ENCODE peak calls at places on chromosomes 3 and 15, in four cellular contexts. A is HepG2, H is GM12878, G is H1. F is an unnamed sample.

GRCh38 chr15:69668049-69668705 is 215.6 kb downstream of the RPLP1 start:
- DNase-seq in A (no peak), H (peak; percentile 17), G (no peak), F (no peak)

GRCh38 chr3:11591401-11592266 is 52.1 kb downstream of the VGLL4 start:
- DNase-seq in A (peak; percentile 82), H (no peak), G (peak; percentile 53), F (peak; percentile 87)

GRCh38 chr3:18556001-18556408 is 130.9 kb upstream of the SATB1 start:
- DNase-seq in A (no peak), H (no peak), G (no peak), F (no peak)

GRCh38 chr3:25747033-25747432 is 36.2 kb downstream of the NGLY1 start:
- DNase-seq in A (no peak), H (no peak), G (no peak), F (no peak)

GRCh38 chr3:6921041-6921440 is 60.1 kb downstream of the GRM7 start:
- DNase-seq in A (no peak), H (no peak), G (no peak), F (no peak)

GRCh38 chr15:101150723-101151040 is 101.2 kb downstream of the CHSY1 start:
- DNase-seq in A (no peak), H (no peak), G (no peak), F (no peak)

GRCh38 chr15:65426216-65426853 is 3.6 kb upstream of the IGDCC4 start:
- DNase-seq in A (no peak), H (no peak), G (no peak), F (no peak)

GRCh38 chr3:107913671-107914070 is 177.2 kb downstream of the CD47 start:
- DNase-seq in A (no peak), H (no peak), G (no peak), F (no peak)

GRCh38 chr3:148727242-148727641 is 29.5 kb downstream of the AGTR1 start:
- DNase-seq in A (peak; percentile 30), H (no peak), G (no peak), F (peak; percentile 44)

GRCh38 chr3:99394831-99395733 is 243.3 kb upstream of the COL8A1 start:
- DNase-seq in A (no peak), H (no peak), G (no peak), F (no peak)

GRCh38 chr15:75647370-75648155 is at the start of gene SNX33:
- DNase-seq in A (peak; percentile 78), H (no peak), G (peak; percentile 76), F (peak; percentile 86)

GRCh38 chr3:138937690-138938055 is 9.3 kb downstream of the FOXL2 start:
- DNase-seq in A (no peak), H (no peak), G (no peak), F (no peak)

GRCh38 chr15:71610991-71611720 is 199.2 kb upstream of the NR2E3 start:
- DNase-seq in A (no peak), H (no peak), G (no peak), F (no peak)

GRCh38 chr15:71612869-71613268 is 197.5 kb upstream of the NR2E3 start:
- DNase-seq in A (no peak), H (no peak), G (no peak), F (no peak)

GRCh38 chr15:71611721-71612016 is 198.7 kb upstream of the NR2E3 start:
- DNase-seq in A (no peak), H (no peak), G (no peak), F (peak; percentile 75)

GRCh38 chr15:71607383-71607782 is 203.0 kb upstream of the NR2E3 start:
- DNase-seq in A (no peak), H (no peak), G (no peak), F (no peak)

GRCh38 chr15:71612066-71612715 is 198.2 kb upstream of the NR2E3 start:
- DNase-seq in A (no peak), H (no peak), G (no peak), F (peak; percentile 57)
- H3K27me3 ChIP-seq in A (no peaks in the 10 kb centered on the region), H (peaks cover 2% of the 10 kb centered on the region), G (no peaks in the 10 kb centered on the region), F (no peaks in the 10 kb centered on the region)

DNA sequence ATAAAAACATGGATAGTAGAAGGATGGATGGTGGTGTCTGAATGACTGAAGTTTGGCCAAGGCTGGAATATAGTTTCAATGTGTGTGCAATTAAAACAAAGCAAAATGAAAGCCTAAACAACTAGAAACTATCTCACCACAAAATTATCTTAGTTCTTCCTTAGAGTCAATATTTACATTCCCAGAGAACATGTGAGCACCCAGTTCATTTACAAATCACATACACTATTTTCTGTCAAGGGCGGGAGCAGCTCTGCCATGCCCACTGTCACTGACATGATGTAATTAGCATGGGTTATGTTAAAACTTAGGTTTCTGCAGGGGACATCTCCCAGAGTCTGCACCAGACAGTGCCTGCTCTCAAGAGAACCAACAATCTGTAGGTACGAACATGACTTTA is 65.0 kb downstream of the PDZRN3 start:
- DNase-seq in A (no peak), H (no peak), G (no peak), F (no peak)
- H3K4me1 ChIP-seq in A (no peaks in the 10 kb centered on the region), H (no peaks in the 10 kb centered on the region), G (peaks cover 4% of the 10 kb centered on the region), F (no peaks in the 10 kb centered on the region)

GRCh38 chr15:54567408-54568040 is 589.3 kb downstream of the UNC13C start:
- DNase-seq in A (no peak), H (no peak), G (no peak), F (no peak)
- TF ChIP-seq SUZ12 in A (no peak), H (no peak), G (no peak), F (no peak)

GRCh38 chr3:142962175-142962519 is 1.3 kb downstream of the PAQR9 start:
- DNase-seq in A (no peak), H (no peak), G (no peak), F (no peak)

GRCh38 chr3:142961539-142961938 is 1.9 kb downstream of the PAQR9 start:
- DNase-seq in A (peak; percentile 31), H (no peak), G (no peak), F (no peak)

GRCh38 chr3:142962520-142963265 is 781 bp downstream of the PAQR9 start:
- DNase-seq in A (no peak), H (no peak), G (no peak), F (no peak)

GRCh38 chr3:142964150-142964498 is 650 bp upstream of the PAQR9 start:
- DNase-seq in A (no peak), H (no peak), G (no peak), F (no peak)

DNA sequence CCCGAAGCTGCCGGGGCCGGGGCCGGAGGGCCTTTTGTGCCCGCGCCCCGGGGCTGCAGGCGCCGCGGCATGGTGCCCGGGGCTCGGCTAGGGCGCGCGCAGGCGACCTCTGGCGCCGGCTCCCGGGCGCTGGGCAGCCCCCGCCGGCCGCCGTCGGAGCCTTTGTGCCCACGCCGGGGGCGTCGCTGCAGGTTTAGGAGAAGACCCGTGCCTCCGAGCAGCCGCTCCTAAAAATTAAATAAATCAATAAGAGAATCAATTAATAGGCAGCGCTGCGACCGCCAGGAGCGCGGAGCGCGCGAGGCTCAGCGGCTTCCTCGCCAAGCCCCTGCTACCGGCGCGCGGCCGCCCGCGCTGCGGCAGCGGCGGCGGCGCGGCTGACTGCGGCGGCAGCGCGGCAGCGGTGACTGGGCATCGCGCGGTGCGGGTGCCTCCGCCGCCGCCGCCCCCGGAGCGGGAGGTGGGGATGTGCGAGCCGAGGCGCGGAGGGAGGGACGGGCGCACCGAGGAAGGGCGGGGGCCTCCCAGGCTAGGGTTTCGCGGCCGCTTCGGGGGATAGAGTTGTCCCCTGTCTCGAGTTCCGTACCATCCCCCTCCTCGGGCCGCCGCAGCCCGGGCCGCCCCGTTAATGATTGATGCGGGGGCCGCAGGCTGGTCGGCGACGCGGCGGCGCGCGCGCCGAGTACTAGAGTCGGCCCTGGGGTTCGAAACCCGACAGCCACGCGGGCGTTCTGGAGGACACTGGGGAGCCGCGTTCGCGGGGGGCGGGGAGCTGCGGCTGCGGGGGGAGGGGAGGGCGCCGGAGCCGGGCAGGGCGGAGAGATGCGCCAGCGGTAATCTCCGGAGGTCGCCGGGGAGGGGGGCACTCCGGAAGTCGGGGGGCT is at the start of gene PAQR9:
- DNase-seq in A (peak; percentile 47), H (no peak), G (no peak), F (no peak)
- H3K27me3 ChIP-seq in A (no peaks in the 10 kb centered on the region), H (peaks cover 17% of the 10 kb centered on the region), G (peaks cover 24% of the 10 kb centered on the region), F (peaks cover 27% of the 10 kb centered on the region)

GRCh38 chr3:194998948-194999347 is 272.0 kb downstream of the XXYLT1 start:
- DNase-seq in A (no peak), H (no peak), G (no peak), F (no peak)
- H3K4me1 ChIP-seq in A (peaks cover 41% of the 10 kb centered on the region), H (no peaks in the 10 kb centered on the region), G (no peaks in the 10 kb centered on the region), F (peaks cover 3% of the 10 kb centered on the region)

GRCh38 chr3:29976871-29977270 is 629.5 kb upstream of the TGFBR2 start:
- DNase-seq in A (no peak), H (no peak), G (no peak), F (no peak)

GRCh38 chr3:29978036-29978435 is 628.4 kb upstream of the TGFBR2 start:
- DNase-seq in A (no peak), H (no peak), G (no peak), F (no peak)

GRCh38 chr3:29977360-29977759 is 629.0 kb upstream of the TGFBR2 start:
- DNase-seq in A (no peak), H (no peak), G (no peak), F (no peak)

GRCh38 chr3:29973763-29974162 is 632.6 kb upstream of the TGFBR2 start:
- DNase-seq in A (no peak), H (no peak), G (no peak), F (no peak)

GRCh38 chr3:29972594-29972993 is 633.8 kb upstream of the TGFBR2 start:
- DNase-seq in A (no peak), H (no peak), G (peak; percentile 34), F (peak; percentile 69)
- TF ChIP-seq SUZ12 in A (no peak), H (no peak), G (no peak), F (no peak)

GRCh38 chr3:186971578-186971977 is 41.3 kb downstream of the ST6GAL1 start:
- DNase-seq in A (no peak), H (no peak), G (no peak), F (no peak)
- H3K27me3 ChIP-seq in A (no peaks in the 10 kb centered on the region), H (no peaks in the 10 kb centered on the region), G (no peaks in the 10 kb centered on the region), F (no peaks in the 10 kb centered on the region)

GRCh38 chr15:66718220-66718988 is 16.4 kb downstream of the SMAD6 start:
- DNase-seq in A (no peak), H (no peak), G (no peak), F (no peak)
- H3K4me1 ChIP-seq in A (peaks cover 20% of the 10 kb centered on the region), H (peaks cover 16% of the 10 kb centered on the region), G (no peaks in the 10 kb centered on the region), F (peaks cover 40% of the 10 kb centered on the region)

DNA sequence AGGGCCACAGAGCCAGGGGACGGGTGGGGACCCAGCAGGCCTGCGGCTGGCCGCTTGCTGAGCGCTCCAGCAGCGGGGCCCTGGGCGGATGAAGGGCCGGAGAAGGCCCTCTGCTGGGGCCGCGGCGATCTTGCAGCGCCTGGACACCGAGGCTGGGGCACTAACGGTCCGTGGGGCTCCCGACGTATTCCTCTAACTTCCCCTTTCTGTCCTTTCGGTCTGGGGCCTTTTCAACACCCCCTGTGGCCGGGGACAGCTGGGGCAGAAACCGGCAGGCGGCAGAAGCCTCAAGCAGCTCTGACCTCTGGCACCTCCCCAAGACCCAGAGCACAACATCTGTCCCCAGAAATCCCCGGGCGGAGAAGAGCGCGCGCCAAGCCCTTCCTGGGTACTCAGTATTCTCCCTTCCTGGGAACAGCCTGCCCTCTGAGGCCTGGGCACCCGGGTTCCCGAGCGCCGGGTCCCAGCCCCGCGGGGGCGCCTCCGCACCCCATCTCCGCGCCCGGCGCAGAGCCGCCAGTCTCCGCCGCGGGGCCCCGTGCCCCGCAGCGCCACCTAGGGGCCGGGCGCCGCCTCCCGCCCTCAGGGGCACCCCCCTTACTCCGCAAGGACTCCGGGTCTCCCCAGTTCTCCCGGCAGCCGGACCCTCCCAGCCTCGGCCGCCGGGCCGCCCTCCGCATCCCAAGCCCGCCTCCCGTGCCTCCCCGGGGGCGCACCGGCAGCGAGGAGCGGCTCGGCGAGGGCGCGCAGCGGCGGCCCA is 587 bp upstream of the SLCO3A1 start:
- DNase-seq in A (peak; percentile 13), H (no peak), G (no peak), F (peak; percentile 38)
- TF ChIP-seq SUZ12 in A (no peak), H (peak; percentile 37), G (no peak), F (no peak)